ENCODE peak calls at places on chromosomes 2 and 18, in five cellular contexts. J is progenitor cell of endocrine pancreas, K is endothelial cell, A is NCI-H460, S is left ventricle myocardium superior. Q is an unnamed sample.
A peak's percentile ranks its signal among the peaks of the same experiment; 100 is the strongest.

GRCh38 chr2:194260185-194260584 is 1396.8 kb upstream of the SLC39A10 start:
- DNase-seq in K (no peak), J (no peak), A (no peak), S (no peak), Q (no peak)

GRCh38 chr2:83522891-83523493 is 936.1 kb downstream of the SUCLG1 start:
- DNase-seq in A (no peak), S (no peak), J (no peak), K (no peak), Q (no peak)

GRCh38 chr2:111100765-111101162 is 19.9 kb upstream of the BCL2L11 start:
- DNase-seq in J (no peak), A (no peak), K (no peak), S (no peak), Q (no peak)

GRCh38 chr2:238584617-238585016 is 157.9 kb downstream of the ASB1 start:
- DNase-seq in J (no peak), K (no peak), S (no peak), A (no peak), Q (no peak)

GRCh38 chr2:217434183-217434620 is 568.6 kb downstream of the TNS1 start:
- DNase-seq in K (peak; percentile 72), S (peak; percentile 89), A (peak; percentile 81), J (peak; percentile 45), Q (peak; percentile 88)

GRCh38 chr2:150126143-150126725 is 361.2 kb downstream of the RND3 start:
- DNase-seq in A (no peak), K (no peak), S (no peak), J (no peak), Q (no peak)

GRCh38 chr2:200847939-200848338 is 16.5 kb downstream of the CLK1 start:
- DNase-seq in J (no peak), A (no peak), S (no peak), K (no peak), Q (no peak)

GRCh38 chr2:127615511-127616166 is 30.3 kb upstream of the GPR17 start:
- DNase-seq in S (peak; percentile 5), J (no peak), K (no peak), A (no peak), Q (no peak)

GRCh38 chr2:54065411-54065810 is 50.0 kb upstream of the ACYP2 start:
- DNase-seq in A (no peak), J (no peak), S (no peak), K (no peak), Q (no peak)

GRCh38 chr2:112691761-112692370 is 29.0 kb upstream of the NT5DC4 start:
- DNase-seq in A (no peak), K (no peak), J (no peak), S (no peak), Q (no peak)

GRCh38 chr2:97935719-97936161 is 60.0 kb downstream of the TMEM131 start:
- DNase-seq in J (no peak), A (no peak), S (no peak), K (no peak), Q (no peak)

GRCh38 chr2:106334802-106335201 is 133.4 kb downstream of the RGPD3 start:
- DNase-seq in K (no peak), J (no peak), A (no peak), S (no peak), Q (no peak)

GRCh38 chr2:241559489-241560180 is 1.1 kb downstream of the BOK start:
- DNase-seq in A (peak; percentile 28), J (no peak), K (peak; percentile 49), S (no peak), Q (no peak)

GRCh38 chr2:140698736-140699135 is 1432.1 kb downstream of the LRP1B start:
- DNase-seq in K (no peak), S (no peak), J (no peak), A (no peak), Q (no peak)

GRCh38 chr2:241443486-241444223 is 64.7 kb downstream of the STK25 start:
- DNase-seq in S (peak; percentile 44), J (no peak), K (no peak), A (no peak), Q (no peak)

GRCh38 chr2:110807520-110807919 is 75.1 kb downstream of the ACOXL start:
- DNase-seq in K (no peak), S (peak; percentile 37), J (no peak), A (no peak), Q (no peak)

GRCh38 chr2:18848641-18849040 is 259.3 kb upstream of the NT5C1B start:
- DNase-seq in A (no peak), S (no peak), J (no peak), K (no peak), Q (no peak)

GRCh38 chr2:66432801-66433694 is 1.9 kb upstream of the MEIS1 start:
- DNase-seq in A (peak; percentile 92), K (peak; percentile 89), J (peak; percentile 88), S (peak; percentile 89), Q (peak; percentile 90)

GRCh38 chr2:102397167-102397566 is 25.8 kb upstream of the IL18RAP start:
- DNase-seq in J (no peak), A (no peak), K (no peak), S (no peak), Q (no peak)

GRCh38 chr18:46431522-46432171 is 225.4 kb downstream of the LOXHD1 start:
- DNase-seq in S (no peak), A (no peak), K (no peak), J (no peak), Q (no peak)